ENCODE peak calls at places on chromosomes 4 and X, in seven cellular contexts. Y is HepG2, A is Panc1, B is K562, J is GM23338, P is SK-N-SH, V is GM12878. G is an unnamed sample.

GRCh38 chr4:162056947-162057346 is 106.9 kb downstream of the FSTL5 start:
- DNase-seq in J (peak; percentile 25), B (no peak), V (no peak), P (peak; percentile 7), Y (no peak), A (no peak), G (no peak)

GRCh38 chrX:13940646-13941045 is 89.0 kb downstream of the GEMIN8 start:
- DNase-seq in J (no peak), A (no peak), B (no peak), Y (no peak), V (no peak), P (no peak), G (no peak)

GRCh38 chr4:15689540-15689939 is 7.9 kb downstream of the FAM200B start:
- DNase-seq in V (no peak), A (no peak), P (no peak), J (no peak), Y (no peak), B (no peak), G (no peak)

GRCh38 chr4:3445111-3445820 is 3.5 kb downstream of the HGFAC start:
- DNase-seq in B (no peak), A (no peak), J (no peak), V (no peak), Y (no peak), P (no peak), G (no peak)

GRCh38 chr4:48112017-48112667 is 21.9 kb downstream of the TXK start:
- DNase-seq in P (no peak), B (no peak), Y (no peak), V (no peak), J (peak; percentile 36), A (no peak), G (no peak)

GRCh38 chrX:53294024-53294648 is 12.8 kb upstream of the IQSEC2 start:
- DNase-seq in V (no peak), A (no peak), J (no peak), Y (no peak), P (no peak), B (no peak), G (no peak)

GRCh38 chrX:46209768-46210167 is 335.5 kb downstream of the ZNF674 start:
- DNase-seq in J (no peak), A (no peak), P (no peak), V (no peak), B (no peak), Y (no peak), G (peak; percentile 23)

GRCh38 chr4:9703391-9703790 is 78.0 kb upstream of the DRD5 start:
- DNase-seq in Y (peak; percentile 35), V (peak; percentile 5), A (no peak), J (peak; percentile 80), B (peak; percentile 56), P (peak; percentile 58), G (peak; percentile 52)

GRCh38 chrX:103441878-103442535 is 65.7 kb downstream of the BEX3 start:
- DNase-seq in A (no peak), Y (no peak), V (no peak), B (no peak), P (no peak), J (no peak), G (no peak)

GRCh38 chrX:132208422-132208821 is 10.8 kb downstream of the RAP2C start:
- DNase-seq in V (no peak), A (no peak), P (no peak), Y (no peak), J (no peak), B (no peak), G (no peak)

GRCh38 chrX:106927700-106928099 is 7.5 kb downstream of the CLDN2 start:
- DNase-seq in P (no peak), A (no peak), J (no peak), V (no peak), Y (peak; percentile 25), B (no peak), G (no peak)

GRCh38 chr4:43680416-43680815 is 768.2 kb downstream of the KCTD8 start:
- DNase-seq in V (no peak), J (peak; percentile 32), A (no peak), Y (no peak), B (no peak), P (no peak), G (no peak)

GRCh38 chr4:178937130-178937529 is 1494.9 kb upstream of the AGA start:
- DNase-seq in Y (no peak), V (no peak), P (no peak), B (no peak), J (no peak), A (no peak), G (peak; percentile 4)

GRCh38 chr4:26204249-26204825 is 116.5 kb upstream of the RBPJ start:
- DNase-seq in Y (no peak), A (no peak), J (no peak), P (no peak), B (no peak), V (no peak), G (no peak)

GRCh38 chr4:115154826-115155225 is 41.4 kb upstream of the NDST4 start:
- DNase-seq in P (no peak), B (no peak), Y (no peak), J (peak; percentile 60), A (no peak), V (no peak), G (no peak)

GRCh38 chr4:169619518-169619957 is 840 bp upstream of the CLCN3 start:
- DNase-seq in J (peak; percentile 69), B (peak; percentile 41), P (peak; percentile 42), V (no peak), A (no peak), Y (peak; percentile 64), G (peak; percentile 71)

GRCh38 chr4:158005021-158005420 is 167.8 kb downstream of the GASK1B start:
- DNase-seq in V (no peak), A (no peak), P (no peak), Y (no peak), J (no peak), B (no peak), G (no peak)

GRCh38 chrX:139932901-139933796 is at the start of gene ATP11C:
- DNase-seq in B (peak; percentile 83), P (peak; percentile 89), Y (peak; percentile 70), V (peak; percentile 46), J (peak; percentile 78), A (peak; percentile 42), G (peak; percentile 47)

GRCh38 chrX:120839506-120839905 is 36.2 kb downstream of the CT47B1 start:
- DNase-seq in V (no peak), P (no peak), Y (no peak), B (no peak), J (no peak), A (no peak), G (no peak)

DNA sequence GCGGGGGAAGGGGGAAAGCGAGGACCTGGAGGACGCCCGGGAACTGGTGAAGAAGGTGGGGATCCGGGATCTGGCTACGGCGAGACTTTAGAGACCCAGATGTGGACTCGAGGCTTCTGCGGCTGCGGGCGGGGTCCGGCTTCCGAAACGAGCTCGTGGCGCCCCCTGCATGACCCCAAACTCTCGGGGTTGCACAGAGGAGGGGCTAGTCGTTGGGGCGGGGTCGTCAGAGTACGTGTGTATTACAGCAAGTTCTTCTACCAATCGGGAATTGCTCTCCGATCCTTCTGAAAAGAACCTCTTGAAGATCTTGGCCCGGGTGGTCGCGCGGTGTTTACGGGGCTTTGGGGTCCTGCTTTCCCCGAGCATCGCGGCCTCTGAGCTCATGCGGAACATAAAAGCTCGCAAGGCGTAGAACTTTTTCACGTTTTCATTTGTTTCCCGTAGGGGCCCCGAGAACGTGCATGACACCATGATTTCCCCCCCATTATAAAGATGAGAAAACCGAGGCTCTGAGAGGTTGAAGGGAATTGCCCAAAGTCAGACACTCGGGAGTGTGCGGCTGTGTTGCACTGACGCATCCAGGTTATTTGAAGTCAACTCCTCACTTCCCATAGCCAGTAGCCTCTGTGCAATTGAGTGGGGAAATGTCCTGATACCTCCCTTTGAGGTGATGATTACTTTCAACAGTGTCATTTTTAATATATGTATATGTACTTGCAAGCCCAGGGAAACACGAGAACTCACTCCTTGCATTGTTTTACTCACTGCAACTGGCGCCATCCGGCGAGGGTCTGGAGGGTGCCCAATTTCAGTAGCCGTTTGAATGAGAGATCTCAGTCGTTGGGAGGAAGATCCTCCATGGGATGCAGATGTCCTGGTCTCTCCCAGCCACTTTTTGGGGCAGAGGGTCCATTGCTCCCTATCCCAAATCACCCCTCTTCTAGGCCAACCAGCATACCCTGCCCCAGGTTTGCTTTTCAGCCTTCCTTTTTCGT is at the start of gene BEND4:
- DNase-seq in P (peak; percentile 17), B (no peak), J (peak; percentile 91), A (no peak), V (no peak), Y (no peak), G (no peak)
- H3K27me3 ChIP-seq in P (peaks cover 52% of the 10 kb centered on the region), B (peaks cover 8% of the 10 kb centered on the region), J (peaks cover 34% of the 10 kb centered on the region), A (peaks cover 2% of the 10 kb centered on the region), V (peaks cover 11% of the 10 kb centered on the region), Y (no peaks in the 10 kb centered on the region), G (no peaks in the 10 kb centered on the region)

DNA sequence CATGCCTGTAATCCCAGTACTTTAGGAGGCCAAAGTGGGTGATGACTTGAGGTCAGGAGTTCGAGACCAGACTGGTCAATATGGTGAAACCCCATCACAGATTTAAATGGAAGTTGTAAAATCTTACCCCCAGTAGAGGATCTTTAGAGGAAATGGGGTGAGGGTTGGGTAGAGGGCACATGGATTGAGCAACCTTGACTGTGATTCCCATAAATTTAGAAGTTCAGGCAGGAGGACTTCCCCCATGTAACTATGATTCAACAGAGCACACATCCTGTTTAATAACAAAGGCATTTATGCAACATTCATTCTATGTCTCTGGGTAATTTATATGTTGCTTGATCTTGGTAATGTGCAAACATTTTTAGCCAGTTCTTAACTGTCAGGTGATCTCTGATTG is 143.1 kb downstream of the RBM47 start:
- DNase-seq in V (no peak), B (no peak), Y (no peak), P (no peak), J (no peak), A (no peak), G (no peak)
- H3K4me1 ChIP-seq in V (no peaks in the 10 kb centered on the region), B (peaks cover 6% of the 10 kb centered on the region), Y (peaks cover 1% of the 10 kb centered on the region), P (no peaks in the 10 kb centered on the region), J (peaks cover 29% of the 10 kb centered on the region), A (no peaks in the 10 kb centered on the region), G (no peaks in the 10 kb centered on the region)

GRCh38 chrX:43068639-43069038 is 290.7 kb upstream of the PPP1R2C start:
- DNase-seq in V (no peak), Y (no peak), J (no peak), B (no peak), A (no peak), P (no peak), G (no peak)

GRCh38 chrX:43065978-43066377 is 288.0 kb upstream of the PPP1R2C start:
- DNase-seq in A (no peak), V (no peak), B (no peak), Y (no peak), P (no peak), J (no peak), G (no peak)

GRCh38 chrX:43064096-43064495 is 286.1 kb upstream of the PPP1R2C start:
- DNase-seq in B (no peak), P (no peak), J (no peak), A (no peak), V (no peak), Y (no peak), G (no peak)
- TF ChIP-seq REST in B (no peak), P (no peak), J (no peak), A (no peak), V (no peak), Y (no peak), G (no peak)

DNA sequence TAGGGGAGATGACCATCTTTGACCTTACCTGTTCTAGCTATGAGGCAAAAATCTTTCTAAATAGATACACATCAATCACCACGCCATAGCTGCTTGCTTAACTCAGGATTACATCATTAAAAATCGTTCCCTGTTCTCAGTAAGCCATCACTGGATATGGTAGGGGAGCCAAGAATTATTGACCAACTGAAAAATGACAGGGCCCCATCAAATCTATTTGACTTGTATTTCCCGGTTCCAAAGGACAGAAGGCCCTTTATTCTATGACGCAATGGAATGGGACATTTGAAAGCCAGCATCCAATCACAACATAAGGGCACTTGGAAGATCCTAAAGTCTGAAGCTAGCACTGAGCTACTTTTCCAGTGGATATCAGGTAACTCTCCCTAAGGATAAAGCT is 75.6 kb upstream of the NOCT start:
- DNase-seq in P (no peak), V (no peak), A (no peak), Y (peak; percentile 83), B (no peak), J (no peak), G (no peak)
- H3K27me3 ChIP-seq in P (no peaks in the 10 kb centered on the region), V (no peaks in the 10 kb centered on the region), A (no peaks in the 10 kb centered on the region), Y (peaks cover 1% of the 10 kb centered on the region), B (no peaks in the 10 kb centered on the region), J (no peaks in the 10 kb centered on the region), G (no peaks in the 10 kb centered on the region)

G was measured in HCT116.